ENCODE peak calls at places on chromosomes 11 and 22, in ten cellular contexts. N, D, A, S, K, Y, Z, E, J and F are unnamed samples.

GRCh38 chr11:7688238-7688826 is 15.0 kb upstream of the CYB5R2 start:
- DNase-seq in K (no peak), D (peak; percentile 35), S (peak; percentile 18), A (no peak), Z (peak; percentile 43), E (no peak), N (peak; percentile 31), Y (no peak), J (peak; percentile 41), F (no peak)

GRCh38 chr11:47905358-47906059 is 57.4 kb upstream of the NUP160 start:
- DNase-seq in Y (no peak), J (peak; percentile 56), D (no peak), K (no peak), N (no peak), E (no peak), S (no peak), A (no peak), Z (peak; percentile 88), F (no peak)

GRCh38 chr11:27381238-27381666 is 18.2 kb upstream of the CCDC34 start:
- DNase-seq in Y (no peak), E (no peak), Z (no peak), N (no peak), J (no peak), K (no peak), D (no peak), S (no peak), A (no peak), F (no peak)

GRCh38 chr11:71086687-71087258 is 165.6 kb downstream of the SHANK2 start:
- DNase-seq in Z (peak; percentile 2), E (no peak), D (peak; percentile 43), N (peak; percentile 66), Y (no peak), K (peak; percentile 84), J (peak; percentile 34), A (no peak), S (peak; percentile 76), F (peak; percentile 40)

GRCh38 chr11:58609723-58610122 is 12.7 kb upstream of the CNTF start:
- DNase-seq in K (no peak), N (no peak), E (no peak), D (no peak), A (no peak), Y (no peak), S (no peak), Z (no peak), J (peak; percentile 11), F (no peak)

GRCh38 chr11:77505956-77506355 is 32.1 kb upstream of the PAK1 start:
- DNase-seq in N (no peak), K (no peak), Z (no peak), S (no peak), E (no peak), D (no peak), A (no peak), J (no peak), Y (no peak), F (peak; percentile 53)

GRCh38 chr11:8017071-8017470 is 29.9 kb downstream of the EIF3F start:
- DNase-seq in J (no peak), D (no peak), N (no peak), K (no peak), Y (no peak), S (no peak), E (no peak), A (no peak), Z (no peak), F (no peak)

GRCh38 chr22:29482726-29483125 is 2.7 kb downstream of the NEFH start:
- DNase-seq in K (no peak), Z (no peak), J (no peak), D (no peak), E (no peak), S (no peak), A (no peak), N (no peak), Y (no peak), F (no peak)

GRCh38 chr11:1219836-1220810 is 2.7 kb upstream of the MUC5B start:
- DNase-seq in J (no peak), D (no peak), Z (no peak), K (peak; percentile 18), E (no peak), Y (no peak), N (no peak), S (no peak), A (no peak), F (peak; percentile 35)

GRCh38 chr11:123060265-123061000 is 1.5 kb downstream of the HSPA8 start:
- DNase-seq in S (no peak), A (no peak), J (peak; percentile 47), Z (peak; percentile 24), D (peak; percentile 60), E (no peak), N (no peak), K (no peak), Y (no peak), F (no peak)

GRCh38 chr22:48245119-48245485 is 1482.7 kb downstream of the TBC1D22A start:
- DNase-seq in J (no peak), Z (no peak), K (no peak), D (no peak), S (no peak), Y (no peak), A (no peak), N (no peak), E (no peak), F (no peak)

GRCh38 chr22:37454857-37455686 is 27.8 kb upstream of the ELFN2 start:
- DNase-seq in J (peak; percentile 55), N (no peak), Y (no peak), A (no peak), E (no peak), Z (peak; percentile 89), K (peak; percentile 58), D (no peak), S (no peak), F (no peak)

GRCh38 chr11:19558189-19558986 is 154.2 kb upstream of the NAV2 start:
- DNase-seq in Z (no peak), A (no peak), N (no peak), Y (no peak), D (no peak), J (no peak), S (no peak), K (no peak), E (no peak), F (no peak)

GRCh38 chr11:71201936-71202597 is 50.3 kb downstream of the SHANK2 start:
- DNase-seq in N (no peak), J (no peak), E (no peak), K (no peak), D (no peak), S (no peak), A (no peak), Y (no peak), Z (no peak), F (no peak)

GRCh38 chr11:40027737-40028136 is 1431.7 kb downstream of the LRRC4C start:
- DNase-seq in K (no peak), S (no peak), N (no peak), J (no peak), A (no peak), Z (no peak), Y (no peak), D (no peak), E (no peak), F (no peak)

GRCh38 chr22:19755145-19755710 is 5.3 kb upstream of the TBX1 start:
- DNase-seq in N (no peak), Y (no peak), Z (no peak), D (no peak), K (no peak), J (no peak), E (no peak), S (peak; percentile 42), A (no peak), F (no peak)

GRCh38 chr11:80441821-80442220 is 1001.0 kb upstream of the TENM4 start:
- DNase-seq in J (no peak), Y (no peak), E (no peak), N (no peak), A (no peak), Z (no peak), D (no peak), K (no peak), S (no peak), F (no peak)

GRCh38 chr11:11416502-11416901 is 63.5 kb upstream of the CSNK2A3 start:
- DNase-seq in S (no peak), Z (peak; percentile 67), D (no peak), K (no peak), A (no peak), J (peak; percentile 94), E (no peak), Y (peak; percentile 12), N (peak; percentile 34), F (no peak)

GRCh38 chr11:69156673-69157155 is 979 bp downstream of the SMIM38 start:
- DNase-seq in A (no peak), J (no peak), K (peak; percentile 93), Z (peak; percentile 31), S (no peak), Y (no peak), E (no peak), N (no peak), D (no peak), F (no peak)

GRCh38 chr11:132901638-132902610 is 630.4 kb downstream of the OPCML start:
- DNase-seq in N (no peak), J (no peak), E (no peak), K (no peak), D (no peak), Y (no peak), S (no peak), A (no peak), Z (no peak), F (no peak)

GRCh38 chr22:35930933-35931332 is 97.7 kb downstream of the RBFOX2 start:
- DNase-seq in J (peak; percentile 57), E (no peak), S (no peak), A (no peak), Y (no peak), K (peak; percentile 16), Z (peak; percentile 69), N (peak; percentile 78), D (peak; percentile 74), F (no peak)

GRCh38 chr11:10575999-10576398 is 7.5 kb upstream of the LYVE1 start:
- DNase-seq in S (no peak), A (no peak), Y (no peak), Z (no peak), N (no peak), E (no peak), D (no peak), K (no peak), J (no peak), F (no peak)

GRCh38 chr11:78039391-78039918 is 16.4 kb upstream of the KCTD14 start:
- DNase-seq in A (no peak), Z (no peak), S (no peak), Y (no peak), E (no peak), K (no peak), D (no peak), N (no peak), J (no peak), F (no peak)

GRCh38 chr11:44537679-44538078 is 27.8 kb upstream of the CD82 start:
- DNase-seq in K (no peak), E (no peak), Y (no peak), A (no peak), J (no peak), D (no peak), N (no peak), Z (no peak), S (no peak), F (no peak)

GRCh38 chr11:26764315-26764714 is 42.5 kb upstream of the SLC5A12 start:
- DNase-seq in N (no peak), S (no peak), Z (no peak), E (no peak), K (no peak), J (no peak), A (no peak), D (no peak), Y (no peak), F (no peak)

GRCh38 chr11:108666373-108666772 is 1.5 kb downstream of the DDX10 start:
- DNase-seq in A (no peak), Y (no peak), E (no peak), D (no peak), J (peak; percentile 30), Z (peak; percentile 28), K (no peak), S (no peak), N (peak; percentile 35), F (no peak)

GRCh38 chr22:26892401-26893033 is 235.1 kb downstream of the MIAT start:
- DNase-seq in N (peak; percentile 20), E (no peak), A (no peak), K (no peak), Z (peak; percentile 38), Y (no peak), D (no peak), J (no peak), S (no peak), F (no peak)

GRCh38 chr22:19885841-19886592 is 31.3 kb upstream of the GNB1L start:
- DNase-seq in J (no peak), D (no peak), Z (no peak), S (peak; percentile 7), N (no peak), Y (no peak), A (no peak), K (no peak), E (no peak), F (no peak)